ENCODE peak calls at places on chromosomes 16 and 17, in seven cellular contexts. One of them, this sample, is unnamed.

GRCh38 chr17:32998893-32999240 is 7.2 kb downstream of the SPACA3 start:
- DNase-seq in mucosa of descending colon: no peak
- DNase-seq in adrenal gland: no peak
- DNase-seq in upper lobe of left lung: no peak
- DNase-seq in heart right ventricle: no peak
- DNase-seq in cardiac muscle cell: peak
- DNase-seq in tibial artery: no peak
- DNase-seq in this sample: peak

GRCh38 chr17:44293509-44294226 is 14.7 kb upstream of the RUNDC3A start:
- DNase-seq in mucosa of descending colon: no peak
- DNase-seq in heart right ventricle: no peak
- DNase-seq in upper lobe of left lung: no peak
- DNase-seq in adrenal gland: no peak
- DNase-seq in cardiac muscle cell: no peak
- DNase-seq in tibial artery: no peak
- DNase-seq in this sample: no peak

GRCh38 chr16:23679274-23679985 is 741 bp downstream of the PLK1 start:
- DNase-seq in heart right ventricle: no peak
- DNase-seq in upper lobe of left lung: peak
- DNase-seq in tibial artery: no peak
- DNase-seq in adrenal gland: no peak
- DNase-seq in cardiac muscle cell: peak
- DNase-seq in mucosa of descending colon: peak
- DNase-seq in this sample: peak

GRCh38 chr16:25006504-25007055 is 8.6 kb downstream of the ARHGAP17 start:
- DNase-seq in tibial artery: peak
- DNase-seq in heart right ventricle: no peak
- DNase-seq in cardiac muscle cell: peak
- DNase-seq in upper lobe of left lung: peak
- DNase-seq in adrenal gland: peak
- DNase-seq in mucosa of descending colon: peak
- DNase-seq in this sample: peak

GRCh38 chr16:87410958-87411357 is 18.8 kb downstream of the MAP1LC3B start:
- DNase-seq in cardiac muscle cell: no peak
- DNase-seq in mucosa of descending colon: no peak
- DNase-seq in adrenal gland: no peak
- DNase-seq in tibial artery: no peak
- DNase-seq in upper lobe of left lung: no peak
- DNase-seq in heart right ventricle: no peak
- DNase-seq in this sample: no peak

GRCh38 chr17:76547183-76547641 is 7.4 kb downstream of the PRCD start:
- DNase-seq in heart right ventricle: peak
- DNase-seq in mucosa of descending colon: peak
- DNase-seq in tibial artery: no peak
- DNase-seq in upper lobe of left lung: peak
- DNase-seq in cardiac muscle cell: peak
- DNase-seq in adrenal gland: peak
- DNase-seq in this sample: peak

GRCh38 chr16:68902376-68903345 is 59.3 kb downstream of the TANGO6 start:
- DNase-seq in tibial artery: no peak
- DNase-seq in upper lobe of left lung: peak
- DNase-seq in cardiac muscle cell: peak
- DNase-seq in mucosa of descending colon: peak
- DNase-seq in heart right ventricle: peak
- DNase-seq in adrenal gland: peak
- DNase-seq in this sample: peak

GRCh38 chr17:5364156-5364555 is 55.3 kb downstream of the NUP88 start:
- DNase-seq in tibial artery: no peak
- DNase-seq in cardiac muscle cell: peak
- DNase-seq in adrenal gland: no peak
- DNase-seq in mucosa of descending colon: no peak
- DNase-seq in upper lobe of left lung: no peak
- DNase-seq in heart right ventricle: no peak
- DNase-seq in this sample: peak

GRCh38 chr17:71461504-71462197 is 659.2 kb upstream of the SOX9 start:
- DNase-seq in upper lobe of left lung: no peak
- DNase-seq in mucosa of descending colon: no peak
- DNase-seq in tibial artery: no peak
- DNase-seq in cardiac muscle cell: no peak
- DNase-seq in heart right ventricle: no peak
- DNase-seq in adrenal gland: no peak
- DNase-seq in this sample: no peak

GRCh38 chr17:41784207-41784744 is 2.2 kb downstream of the JUP start:
- DNase-seq in adrenal gland: no peak
- DNase-seq in upper lobe of left lung: peak
- DNase-seq in tibial artery: no peak
- DNase-seq in heart right ventricle: peak
- DNase-seq in cardiac muscle cell: peak
- DNase-seq in mucosa of descending colon: peak
- DNase-seq in this sample: peak

GRCh38 chr16:78993342-78993741 is 607.2 kb downstream of the MAF start:
- DNase-seq in cardiac muscle cell: no peak
- DNase-seq in mucosa of descending colon: no peak
- DNase-seq in upper lobe of left lung: no peak
- DNase-seq in tibial artery: no peak
- DNase-seq in heart right ventricle: no peak
- DNase-seq in adrenal gland: no peak
- DNase-seq in this sample: no peak

GRCh38 chr17:79451167-79451566 is 159.7 kb downstream of the RBFOX3 start:
- DNase-seq in tibial artery: no peak
- DNase-seq in cardiac muscle cell: no peak
- DNase-seq in adrenal gland: no peak
- DNase-seq in mucosa of descending colon: no peak
- DNase-seq in heart right ventricle: no peak
- DNase-seq in upper lobe of left lung: no peak
- DNase-seq in this sample: no peak

GRCh38 chr17:18301081-18301480 is 13.7 kb downstream of the TOP3A start:
- DNase-seq in heart right ventricle: no peak
- DNase-seq in adrenal gland: no peak
- DNase-seq in cardiac muscle cell: no peak
- DNase-seq in mucosa of descending colon: no peak
- DNase-seq in upper lobe of left lung: peak
- DNase-seq in tibial artery: no peak
- DNase-seq in this sample: no peak

GRCh38 chr17:10318540-10318939 is 54.3 kb downstream of the MYH13 start:
- DNase-seq in upper lobe of left lung: no peak
- DNase-seq in mucosa of descending colon: no peak
- DNase-seq in heart right ventricle: no peak
- DNase-seq in tibial artery: no peak
- DNase-seq in adrenal gland: no peak
- DNase-seq in cardiac muscle cell: no peak
- DNase-seq in this sample: no peak

GRCh38 chr17:17152385-17152784 is 53.7 kb downstream of the PLD6 start:
- DNase-seq in mucosa of descending colon: no peak
- DNase-seq in heart right ventricle: peak
- DNase-seq in adrenal gland: peak
- DNase-seq in tibial artery: no peak
- DNase-seq in upper lobe of left lung: no peak
- DNase-seq in cardiac muscle cell: peak
- DNase-seq in this sample: no peak

GRCh38 chr16:3444032-3444388 is 530 bp downstream of the NAA60 start:
- DNase-seq in adrenal gland: peak
- DNase-seq in tibial artery: no peak
- DNase-seq in mucosa of descending colon: peak
- DNase-seq in cardiac muscle cell: peak
- DNase-seq in upper lobe of left lung: no peak
- DNase-seq in heart right ventricle: no peak
- DNase-seq in this sample: peak

GRCh38 chr17:68512967-68513474 is 791 bp downstream of the PRKAR1A start:
- DNase-seq in upper lobe of left lung: no peak
- DNase-seq in mucosa of descending colon: peak
- DNase-seq in cardiac muscle cell: peak
- DNase-seq in adrenal gland: no peak
- DNase-seq in heart right ventricle: no peak
- DNase-seq in tibial artery: peak
- DNase-seq in this sample: peak

GRCh38 chr16:2157480-2158261 is 2.1 kb downstream of the TRAF7 start:
- DNase-seq in tibial artery: no peak
- DNase-seq in mucosa of descending colon: peak
- DNase-seq in adrenal gland: no peak
- DNase-seq in cardiac muscle cell: no peak
- DNase-seq in heart right ventricle: no peak
- DNase-seq in upper lobe of left lung: no peak
- DNase-seq in this sample: peak
- H3K4me3 ChIP-seq in tibial artery: no peak
- H3K4me3 ChIP-seq in mucosa of descending colon: no peak
- H3K4me3 ChIP-seq in adrenal gland: no peak
- H3K4me3 ChIP-seq in cardiac muscle cell: no peak
- H3K4me3 ChIP-seq in heart right ventricle: no peak
- H3K4me3 ChIP-seq in upper lobe of left lung: no peak
- H3K4me3 ChIP-seq in this sample: peak

GRCh38 chr17:81910840-81911276 is 341 bp downstream of the PCYT2 start:
- DNase-seq in heart right ventricle: no peak
- DNase-seq in adrenal gland: no peak
- DNase-seq in cardiac muscle cell: no peak
- DNase-seq in upper lobe of left lung: no peak
- DNase-seq in mucosa of descending colon: no peak
- DNase-seq in tibial artery: no peak
- DNase-seq in this sample: no peak

GRCh38 chr17:81911969-81912368 is 770 bp upstream of the PCYT2 start:
- DNase-seq in tibial artery: no peak
- DNase-seq in adrenal gland: no peak
- DNase-seq in upper lobe of left lung: no peak
- DNase-seq in cardiac muscle cell: no peak
- DNase-seq in mucosa of descending colon: no peak
- DNase-seq in heart right ventricle: no peak
- DNase-seq in this sample: no peak

GRCh38 chr17:81909966-81910839 is 996 bp downstream of the PCYT2 start:
- DNase-seq in cardiac muscle cell: no peak
- DNase-seq in tibial artery: no peak
- DNase-seq in adrenal gland: no peak
- DNase-seq in mucosa of descending colon: peak
- DNase-seq in upper lobe of left lung: no peak
- DNase-seq in heart right ventricle: no peak
- DNase-seq in this sample: no peak

GRCh38 chr17:81912441-81913309 is 1.5 kb upstream of the PCYT2 start:
- DNase-seq in cardiac muscle cell: no peak
- DNase-seq in upper lobe of left lung: no peak
- DNase-seq in tibial artery: no peak
- DNase-seq in heart right ventricle: no peak
- DNase-seq in mucosa of descending colon: no peak
- DNase-seq in adrenal gland: no peak
- DNase-seq in this sample: no peak

DNA sequence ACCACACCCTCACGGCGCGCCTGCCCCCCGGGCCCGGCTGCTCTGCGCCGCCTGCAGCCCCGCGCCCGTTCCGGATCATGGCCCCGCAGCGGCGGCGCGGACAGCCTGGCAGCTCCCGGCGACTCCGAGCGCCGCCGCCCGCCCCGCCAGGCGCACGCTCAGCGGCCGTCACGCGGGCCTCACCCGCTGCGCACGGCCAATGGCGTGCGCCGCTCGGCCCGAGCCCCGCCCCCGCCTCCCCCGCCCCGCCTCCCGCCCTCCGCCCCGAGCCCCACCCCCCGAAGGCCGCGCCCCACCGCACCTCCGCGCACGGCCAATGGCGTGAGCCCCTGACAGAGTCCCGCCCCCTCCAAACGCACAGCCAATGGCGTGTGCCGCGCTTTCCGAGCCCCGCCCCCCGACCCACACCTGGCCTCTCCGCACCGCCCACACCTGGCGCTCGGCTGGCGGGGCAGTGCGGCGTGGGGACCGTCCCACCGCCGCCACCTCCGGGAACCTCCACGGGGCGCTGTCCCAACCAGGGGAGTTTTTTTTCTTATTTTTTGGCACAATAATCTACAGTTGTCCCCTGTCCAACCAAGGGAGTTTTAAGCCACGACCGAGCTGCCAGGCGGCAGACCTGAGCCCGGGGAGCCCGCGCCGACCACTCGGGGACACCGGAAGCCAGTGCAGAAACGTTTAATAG is at the start of gene PCYT2:
- DNase-seq in tibial artery: peak
- DNase-seq in adrenal gland: peak
- DNase-seq in mucosa of descending colon: peak
- DNase-seq in heart right ventricle: peak
- DNase-seq in cardiac muscle cell: peak
- DNase-seq in upper lobe of left lung: peak
- DNase-seq in this sample: peak
- TF ChIP-seq CTCF in tibial artery: no peak
- TF ChIP-seq CTCF in adrenal gland: no peak
- TF ChIP-seq CTCF in mucosa of descending colon: no peak
- TF ChIP-seq CTCF in heart right ventricle: no peak
- TF ChIP-seq CTCF in cardiac muscle cell: no peak
- TF ChIP-seq CTCF in upper lobe of left lung: peak
- TF ChIP-seq CTCF in this sample: no peak

DNA sequence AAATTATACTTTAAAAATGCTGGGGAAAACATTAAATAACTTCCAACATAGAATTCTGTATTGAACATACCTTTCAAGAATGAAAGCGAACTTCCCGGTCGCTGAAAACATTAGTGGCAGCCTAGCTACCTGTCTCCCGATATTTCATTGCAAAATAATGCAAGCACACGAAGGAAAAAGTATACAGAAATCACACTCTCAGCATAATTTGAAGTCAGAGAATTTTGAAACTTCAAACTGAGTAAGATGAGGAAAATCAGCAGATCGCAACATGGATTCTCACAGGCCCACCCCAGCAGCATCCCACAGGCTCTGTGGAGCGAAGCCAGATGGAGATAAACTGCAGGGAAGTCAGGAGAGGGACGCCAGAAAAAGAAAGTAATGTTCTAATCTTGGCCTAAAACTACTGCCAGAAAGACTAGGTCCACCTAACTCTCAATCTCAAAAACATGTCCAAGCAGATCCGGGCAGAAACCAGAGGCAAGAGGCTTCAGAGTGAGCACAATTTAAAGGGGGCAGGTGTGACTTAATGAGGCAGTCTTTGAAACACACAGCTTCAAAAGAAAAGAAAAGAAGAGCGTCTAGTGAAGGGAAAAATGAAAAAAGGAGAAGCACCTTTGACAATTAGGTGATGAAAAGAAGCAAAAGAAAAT is 4.8 kb upstream of the GOSR1 start:
- DNase-seq in cardiac muscle cell: peak
- DNase-seq in upper lobe of left lung: no peak
- DNase-seq in tibial artery: no peak
- DNase-seq in mucosa of descending colon: no peak
- DNase-seq in adrenal gland: no peak
- DNase-seq in heart right ventricle: no peak
- DNase-seq in this sample: peak
- H3K4me3 ChIP-seq in cardiac muscle cell: no peak
- H3K4me3 ChIP-seq in upper lobe of left lung: no peak
- H3K4me3 ChIP-seq in tibial artery: no peak
- H3K4me3 ChIP-seq in mucosa of descending colon: no peak
- H3K4me3 ChIP-seq in adrenal gland: no peak
- H3K4me3 ChIP-seq in heart right ventricle: no peak
- H3K4me3 ChIP-seq in this sample: peak

GRCh38 chr16:30046178-30046577 is 15.1 kb upstream of the TLCD3B start:
- DNase-seq in upper lobe of left lung: no peak
- DNase-seq in adrenal gland: no peak
- DNase-seq in tibial artery: no peak
- DNase-seq in mucosa of descending colon: no peak
- DNase-seq in heart right ventricle: no peak
- DNase-seq in cardiac muscle cell: no peak
- DNase-seq in this sample: no peak

GRCh38 chr16:30046588-30046987 is 15.5 kb upstream of the TLCD3B start:
- DNase-seq in mucosa of descending colon: no peak
- DNase-seq in adrenal gland: no peak
- DNase-seq in tibial artery: no peak
- DNase-seq in heart right ventricle: no peak
- DNase-seq in cardiac muscle cell: no peak
- DNase-seq in upper lobe of left lung: no peak
- DNase-seq in this sample: no peak

GRCh38 chr16:30040221-30040620 is 9.2 kb upstream of the TLCD3B start:
- DNase-seq in upper lobe of left lung: no peak
- DNase-seq in tibial artery: no peak
- DNase-seq in heart right ventricle: no peak
- DNase-seq in mucosa of descending colon: no peak
- DNase-seq in adrenal gland: no peak
- DNase-seq in cardiac muscle cell: no peak
- DNase-seq in this sample: no peak

GRCh38 chr16:30041841-30042240 is 10.8 kb upstream of the TLCD3B start:
- DNase-seq in mucosa of descending colon: peak
- DNase-seq in tibial artery: no peak
- DNase-seq in heart right ventricle: no peak
- DNase-seq in adrenal gland: no peak
- DNase-seq in cardiac muscle cell: peak
- DNase-seq in upper lobe of left lung: no peak
- DNase-seq in this sample: peak
- TF ChIP-seq CTCF in mucosa of descending colon: no peak
- TF ChIP-seq CTCF in tibial artery: peak
- TF ChIP-seq CTCF in heart right ventricle: peak
- TF ChIP-seq CTCF in adrenal gland: peak
- TF ChIP-seq CTCF in cardiac muscle cell: peak
- TF ChIP-seq CTCF in upper lobe of left lung: no peak
- TF ChIP-seq CTCF in this sample: peak

This sample was measured in fibroblast of mammary gland.